ENCODE peak calls at places on chromosomes 12 and 14, in eight cellular contexts. One of them, this sample, is unnamed.

GRCh38 chr12:31890295-31891285 is 68.6 kb upstream of the RESF1 start:
- DNase-seq in AG10803: no peak
- DNase-seq in stimulated activated CD4-positive, alpha-beta T cell treated with anti-CD3 and anti-CD28 coated beads, TNF-alpha, amount 100 ng/mL, for 1 hour: no peak
- DNase-seq in M059J: no peak
- DNase-seq in HCEC 1CT: no peak
- DNase-seq in activated CD4-positive, CD25-positive, alpha-beta regulatory T cell treated with anti-CD3 and anti-CD28 coated beads, Interleukin-2, amount 50 U/mL, for 16 hours: no peak
- DNase-seq in lower lobe of right lung: no peak
- DNase-seq in activated CD8-positive, alpha-beta memory T cell treated with anti-CD3 and anti-CD28 coated beads, Interleukin-2, amount 50 U/mL, for 4 hours: peak; percentile 18
- DNase-seq in this sample: peak; percentile 53

GRCh38 chr12:101671157-101671791 is 26.2 kb upstream of the CHPT1 start:
- DNase-seq in AG10803: no peak
- DNase-seq in stimulated activated CD4-positive, alpha-beta T cell treated with anti-CD3 and anti-CD28 coated beads, TNF-alpha, amount 100 ng/mL, for 1 hour: no peak
- DNase-seq in M059J: no peak
- DNase-seq in HCEC 1CT: no peak
- DNase-seq in activated CD4-positive, CD25-positive, alpha-beta regulatory T cell treated with anti-CD3 and anti-CD28 coated beads, Interleukin-2, amount 50 U/mL, for 16 hours: no peak
- DNase-seq in lower lobe of right lung: peak; percentile 55
- DNase-seq in activated CD8-positive, alpha-beta memory T cell treated with anti-CD3 and anti-CD28 coated beads, Interleukin-2, amount 50 U/mL, for 4 hours: no peak
- DNase-seq in this sample: peak; percentile 70

GRCh38 chr12:93657076-93657475 is 20.1 kb upstream of the CRADD start:
- DNase-seq in AG10803: peak; percentile 54
- DNase-seq in stimulated activated CD4-positive, alpha-beta T cell treated with anti-CD3 and anti-CD28 coated beads, TNF-alpha, amount 100 ng/mL, for 1 hour: no peak
- DNase-seq in M059J: no peak
- DNase-seq in HCEC 1CT: peak; percentile 9
- DNase-seq in activated CD4-positive, CD25-positive, alpha-beta regulatory T cell treated with anti-CD3 and anti-CD28 coated beads, Interleukin-2, amount 50 U/mL, for 16 hours: no peak
- DNase-seq in lower lobe of right lung: no peak
- DNase-seq in activated CD8-positive, alpha-beta memory T cell treated with anti-CD3 and anti-CD28 coated beads, Interleukin-2, amount 50 U/mL, for 4 hours: no peak
- DNase-seq in this sample: no peak

GRCh38 chr12:30753233-30753632 is 1.5 kb downstream of the CAPRIN2 start:
- DNase-seq in AG10803: peak; percentile 27
- DNase-seq in stimulated activated CD4-positive, alpha-beta T cell treated with anti-CD3 and anti-CD28 coated beads, TNF-alpha, amount 100 ng/mL, for 1 hour: no peak
- DNase-seq in M059J: peak; percentile 42
- DNase-seq in HCEC 1CT: peak; percentile 28
- DNase-seq in activated CD4-positive, CD25-positive, alpha-beta regulatory T cell treated with anti-CD3 and anti-CD28 coated beads, Interleukin-2, amount 50 U/mL, for 16 hours: no peak
- DNase-seq in lower lobe of right lung: no peak
- DNase-seq in activated CD8-positive, alpha-beta memory T cell treated with anti-CD3 and anti-CD28 coated beads, Interleukin-2, amount 50 U/mL, for 4 hours: peak; percentile 22
- DNase-seq in this sample: no peak

GRCh38 chr12:107296681-107297086 is 203.3 kb upstream of the CRY1 start:
- DNase-seq in AG10803: peak; percentile 11
- DNase-seq in stimulated activated CD4-positive, alpha-beta T cell treated with anti-CD3 and anti-CD28 coated beads, TNF-alpha, amount 100 ng/mL, for 1 hour: no peak
- DNase-seq in M059J: peak; percentile 81
- DNase-seq in HCEC 1CT: no peak
- DNase-seq in activated CD4-positive, CD25-positive, alpha-beta regulatory T cell treated with anti-CD3 and anti-CD28 coated beads, Interleukin-2, amount 50 U/mL, for 16 hours: no peak
- DNase-seq in lower lobe of right lung: no peak
- DNase-seq in activated CD8-positive, alpha-beta memory T cell treated with anti-CD3 and anti-CD28 coated beads, Interleukin-2, amount 50 U/mL, for 4 hours: no peak
- DNase-seq in this sample: no peak

GRCh38 chr14:61469771-61470170 is 148.4 kb downstream of the PRKCH start:
- DNase-seq in AG10803: no peak
- DNase-seq in stimulated activated CD4-positive, alpha-beta T cell treated with anti-CD3 and anti-CD28 coated beads, TNF-alpha, amount 100 ng/mL, for 1 hour: no peak
- DNase-seq in M059J: no peak
- DNase-seq in HCEC 1CT: no peak
- DNase-seq in activated CD4-positive, CD25-positive, alpha-beta regulatory T cell treated with anti-CD3 and anti-CD28 coated beads, Interleukin-2, amount 50 U/mL, for 16 hours: no peak
- DNase-seq in lower lobe of right lung: no peak
- DNase-seq in activated CD8-positive, alpha-beta memory T cell treated with anti-CD3 and anti-CD28 coated beads, Interleukin-2, amount 50 U/mL, for 4 hours: no peak
- DNase-seq in this sample: no peak

GRCh38 chr12:86138770-86139169 is 117.4 kb downstream of the MGAT4C start:
- DNase-seq in AG10803: no peak
- DNase-seq in stimulated activated CD4-positive, alpha-beta T cell treated with anti-CD3 and anti-CD28 coated beads, TNF-alpha, amount 100 ng/mL, for 1 hour: no peak
- DNase-seq in M059J: no peak
- DNase-seq in HCEC 1CT: peak; percentile 7
- DNase-seq in activated CD4-positive, CD25-positive, alpha-beta regulatory T cell treated with anti-CD3 and anti-CD28 coated beads, Interleukin-2, amount 50 U/mL, for 16 hours: no peak
- DNase-seq in lower lobe of right lung: no peak
- DNase-seq in activated CD8-positive, alpha-beta memory T cell treated with anti-CD3 and anti-CD28 coated beads, Interleukin-2, amount 50 U/mL, for 4 hours: no peak
- DNase-seq in this sample: no peak

GRCh38 chr12:123723011-123723410 is 10.9 kb downstream of the ATP6V0A2 start:
- DNase-seq in AG10803: no peak
- DNase-seq in stimulated activated CD4-positive, alpha-beta T cell treated with anti-CD3 and anti-CD28 coated beads, TNF-alpha, amount 100 ng/mL, for 1 hour: no peak
- DNase-seq in M059J: no peak
- DNase-seq in HCEC 1CT: no peak
- DNase-seq in activated CD4-positive, CD25-positive, alpha-beta regulatory T cell treated with anti-CD3 and anti-CD28 coated beads, Interleukin-2, amount 50 U/mL, for 16 hours: no peak
- DNase-seq in lower lobe of right lung: no peak
- DNase-seq in activated CD8-positive, alpha-beta memory T cell treated with anti-CD3 and anti-CD28 coated beads, Interleukin-2, amount 50 U/mL, for 4 hours: no peak
- DNase-seq in this sample: no peak

GRCh38 chr12:122126713-122127597 is 47.1 kb downstream of the IL31 start:
- DNase-seq in AG10803: no peak
- DNase-seq in stimulated activated CD4-positive, alpha-beta T cell treated with anti-CD3 and anti-CD28 coated beads, TNF-alpha, amount 100 ng/mL, for 1 hour: no peak
- DNase-seq in M059J: no peak
- DNase-seq in HCEC 1CT: peak; percentile 17
- DNase-seq in activated CD4-positive, CD25-positive, alpha-beta regulatory T cell treated with anti-CD3 and anti-CD28 coated beads, Interleukin-2, amount 50 U/mL, for 16 hours: no peak
- DNase-seq in lower lobe of right lung: peak; percentile 26
- DNase-seq in activated CD8-positive, alpha-beta memory T cell treated with anti-CD3 and anti-CD28 coated beads, Interleukin-2, amount 50 U/mL, for 4 hours: no peak
- DNase-seq in this sample: no peak

GRCh38 chr12:40229690-40230651 is 5.2 kb downstream of the LRRK2 start:
- DNase-seq in AG10803: no peak
- DNase-seq in stimulated activated CD4-positive, alpha-beta T cell treated with anti-CD3 and anti-CD28 coated beads, TNF-alpha, amount 100 ng/mL, for 1 hour: no peak
- DNase-seq in M059J: no peak
- DNase-seq in HCEC 1CT: no peak
- DNase-seq in activated CD4-positive, CD25-positive, alpha-beta regulatory T cell treated with anti-CD3 and anti-CD28 coated beads, Interleukin-2, amount 50 U/mL, for 16 hours: no peak
- DNase-seq in lower lobe of right lung: no peak
- DNase-seq in activated CD8-positive, alpha-beta memory T cell treated with anti-CD3 and anti-CD28 coated beads, Interleukin-2, amount 50 U/mL, for 4 hours: no peak
- DNase-seq in this sample: no peak

GRCh38 chr12:56565510-56566101 is 44.0 kb downstream of the RBMS2 start:
- DNase-seq in AG10803: peak; percentile 78
- DNase-seq in stimulated activated CD4-positive, alpha-beta T cell treated with anti-CD3 and anti-CD28 coated beads, TNF-alpha, amount 100 ng/mL, for 1 hour: no peak
- DNase-seq in M059J: no peak
- DNase-seq in HCEC 1CT: peak; percentile 74
- DNase-seq in activated CD4-positive, CD25-positive, alpha-beta regulatory T cell treated with anti-CD3 and anti-CD28 coated beads, Interleukin-2, amount 50 U/mL, for 16 hours: no peak
- DNase-seq in lower lobe of right lung: peak; percentile 67
- DNase-seq in activated CD8-positive, alpha-beta memory T cell treated with anti-CD3 and anti-CD28 coated beads, Interleukin-2, amount 50 U/mL, for 4 hours: peak; percentile 21
- DNase-seq in this sample: no peak